ENCODE peak calls at places on chromosome 21, in nine cellular contexts. P is adrenal gland, H is HFF-Myc, J is BE2C, V is psoas muscle, X is nephron progenitor cell, M is PC-3, L is NB4, E is spleen. S is an unnamed sample.

GRCh38 chr21:42705346-42705745 is 51.9 kb downstream of the PDE9A start:
- DNase-seq in V (no peak), H (no peak), L (no peak), J (no peak), P (no peak), X (no peak), E (peak), M (no peak), S (no peak)

GRCh38 chr21:15164678-15165303 is 100.0 kb upstream of the NRIP1 start:
- DNase-seq in X (no peak), H (no peak), L (no peak), P (peak), M (peak), E (no peak), V (no peak), J (no peak), S (no peak)

GRCh38 chr21:28856588-28857250 is 136.0 kb downstream of the LTN1 start:
- DNase-seq in H (no peak), E (no peak), V (no peak), L (no peak), P (no peak), X (peak), J (no peak), M (no peak), S (no peak)

GRCh38 chr21:23384679-23385078 is 2222.6 kb downstream of the MRPL39 start:
- DNase-seq in H (no peak), P (no peak), E (no peak), J (no peak), V (no peak), L (no peak), X (no peak), M (no peak), S (no peak)

GRCh38 chr21:32653326-32653901 is 41.2 kb upstream of the CFAP298 start:
- DNase-seq in P (peak), V (no peak), L (peak), H (no peak), E (no peak), X (peak), M (peak), J (peak), S (no peak)

GRCh38 chr21:44984792-44985440 is 45.1 kb downstream of the SLX9 start:
- DNase-seq in V (peak), H (no peak), M (no peak), X (no peak), E (peak), P (no peak), L (no peak), J (peak), S (no peak)

GRCh38 chr21:41932191-41932575 is 21.6 kb downstream of the C2CD2 start:
- DNase-seq in M (peak), E (peak), P (peak), V (no peak), H (peak), J (no peak), X (no peak), L (no peak), S (no peak)

GRCh38 chr21:17688912-17689874 is 76.5 kb upstream of the BTG3 start:
- DNase-seq in X (no peak), M (peak), H (peak), E (peak), P (peak), L (peak), J (peak), V (no peak), S (no peak)

GRCh38 chr21:33543505-33544129 is 779 bp downstream of the SON start:
- DNase-seq in L (peak), H (no peak), P (peak), J (peak), X (peak), E (peak), M (peak), V (peak), S (peak)

GRCh38 chr21:45934071-45934470 is 47.5 kb upstream of the COL6A1 start:
- DNase-seq in P (no peak), V (peak), E (no peak), M (no peak), X (no peak), J (no peak), L (no peak), H (no peak), S (no peak)

GRCh38 chr21:17732306-17732705 is 86.8 kb downstream of the C21orf91 start:
- DNase-seq in X (no peak), J (peak), H (no peak), P (no peak), V (no peak), E (no peak), M (peak), L (no peak), S (no peak)

GRCh38 chr21:39006653-39007417 is 176.4 kb downstream of the PSMG1 start:
- DNase-seq in V (peak), X (no peak), M (no peak), L (peak), P (peak), J (no peak), E (no peak), H (no peak), S (no peak)

GRCh38 chr21:38211321-38211720 is 45.5 kb upstream of the KCNJ15 start:
- DNase-seq in M (no peak), V (no peak), X (no peak), H (no peak), P (no peak), J (no peak), L (no peak), E (no peak), S (no peak)

GRCh38 chr21:29295066-29295650 is 3.6 kb upstream of the BACH1 start:
- DNase-seq in X (no peak), J (no peak), L (no peak), H (no peak), M (no peak), P (no peak), V (no peak), E (no peak), S (no peak)

GRCh38 chr21:42350271-42350885 is 416 bp downstream of the TFF2 start:
- DNase-seq in L (no peak), P (no peak), E (peak), X (no peak), V (no peak), J (no peak), M (no peak), H (no peak), S (no peak)

GRCh38 chr21:37530901-37531351 is 164.4 kb downstream of the DYRK1A start:
- DNase-seq in H (no peak), J (no peak), M (no peak), E (no peak), L (no peak), X (peak), V (no peak), P (no peak), S (no peak)

GRCh38 chr21:36803051-36803709 is 104.3 kb downstream of the SIM2 start:
- DNase-seq in V (no peak), H (no peak), M (no peak), P (no peak), E (no peak), L (no peak), J (no peak), X (no peak), S (no peak)

GRCh38 chr21:28639742-28640141 is 352.9 kb downstream of the LTN1 start:
- DNase-seq in X (no peak), V (no peak), L (no peak), M (no peak), E (no peak), J (no peak), P (no peak), H (no peak), S (no peak)

GRCh38 chr21:42564561-42564971 is 50.9 kb downstream of the SLC37A1 start:
- DNase-seq in P (no peak), V (no peak), J (no peak), L (no peak), E (peak), X (no peak), M (no peak), H (no peak), S (no peak)

GRCh38 chr21:45015469-45015860 is 58.9 kb upstream of the ADARB1 start:
- DNase-seq in J (no peak), M (no peak), E (no peak), X (no peak), P (no peak), L (no peak), V (peak), H (no peak), S (no peak)

GRCh38 chr21:41876928-41877652 is 2.1 kb downstream of the PRDM15 start:
- DNase-seq in M (no peak), J (no peak), L (no peak), H (no peak), P (no peak), X (no peak), V (peak), E (peak), S (no peak)

GRCh38 chr21:40696246-40696645 is 150.7 kb downstream of the DSCAM start:
- DNase-seq in E (no peak), J (no peak), M (no peak), H (no peak), V (no peak), L (no peak), X (no peak), P (no peak), S (no peak)

GRCh38 chr21:39022901-39023693 is 160.2 kb downstream of the PSMG1 start:
- DNase-seq in L (no peak), M (no peak), P (peak), J (no peak), X (peak), H (no peak), V (peak), E (peak), S (no peak)

GRCh38 chr21:41373253-41373652 is 11.4 kb downstream of the MX2 start:
- DNase-seq in X (no peak), V (no peak), M (no peak), P (no peak), H (no peak), E (peak), J (no peak), L (no peak), S (no peak)

GRCh38 chr21:41605178-41605933 is 97.4 kb upstream of the TMPRSS2 start:
- DNase-seq in J (no peak), M (peak), X (peak), E (no peak), P (no peak), V (no peak), L (no peak), H (no peak), S (no peak)

GRCh38 chr21:42314616-42315295 is 453 bp downstream of the TFF3 start:
- DNase-seq in L (no peak), P (no peak), V (no peak), J (no peak), M (no peak), X (no peak), E (no peak), H (no peak), S (no peak)

GRCh38 chr21:8998946-8999681 is 1522.3 kb upstream of the TPTE start:
- DNase-seq in P (no peak), L (no peak), H (no peak), X (no peak), V (no peak), E (no peak), M (peak), J (no peak), S (no peak)

GRCh38 chr21:28099296-28099695 is 893.4 kb downstream of the LTN1 start:
- DNase-seq in H (no peak), E (no peak), M (no peak), J (no peak), X (no peak), L (no peak), V (peak), P (peak), S (no peak)

GRCh38 chr21:45865106-45865835 is 116.3 kb upstream of the COL6A1 start:
- DNase-seq in V (no peak), X (no peak), L (no peak), J (no peak), H (peak), P (no peak), M (peak), E (no peak), S (no peak)

GRCh38 chr21:29125199-29125598 is 5.2 kb upstream of the MAP3K7CL start:
- DNase-seq in E (no peak), L (no peak), M (no peak), J (no peak), H (no peak), V (no peak), X (no peak), P (no peak), S (no peak)

GRCh38 chr21:45969921-45970673 is 11.5 kb upstream of the COL6A1 start:
- DNase-seq in X (no peak), J (no peak), V (no peak), L (no peak), H (no peak), E (no peak), P (no peak), M (no peak), S (no peak)

GRCh38 chr21:26850116-26850643 is 5.0 kb upstream of the ADAMTS1 start:
- DNase-seq in H (no peak), P (no peak), X (no peak), V (no peak), M (peak), E (no peak), L (peak), J (no peak), S (no peak)
- TF ChIP-seq CTCF in H (peak), P (peak), X (peak), V (peak), M (peak), E (peak), L (peak), J (peak), S (peak)

DNA sequence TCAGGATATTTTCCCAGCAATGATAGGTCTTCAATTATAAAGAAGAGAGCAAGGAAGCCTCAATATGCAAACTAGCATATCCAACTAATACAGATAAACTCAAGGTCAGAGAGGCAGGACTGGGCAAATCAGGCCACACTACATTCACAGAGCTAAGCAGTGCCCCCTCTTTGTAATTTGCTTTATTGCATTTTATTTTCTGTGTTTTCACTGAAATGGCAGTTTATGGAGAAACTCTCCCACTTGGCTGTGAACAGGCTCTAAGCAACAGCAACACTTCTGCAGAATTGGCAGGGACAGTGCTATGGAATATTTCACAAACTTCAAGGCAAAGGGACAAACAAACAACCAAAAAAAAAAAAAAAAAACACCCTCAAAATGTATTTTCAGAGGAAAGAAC is 93.4 kb upstream of the SOD1 start:
- DNase-seq in L (no peak), M (peak), E (no peak), V (no peak), P (peak), J (no peak), H (no peak), X (no peak), S (no peak)
- TF ChIP-seq CTCF in L (no peak), M (peak), E (no peak), V (no peak), P (peak), J (peak), H (no peak), X (no peak), S (peak)

GRCh38 chr21:34544032-34544496 is 32.1 kb upstream of the KCNE1 start:
- DNase-seq in L (peak), V (no peak), J (peak), H (peak), E (no peak), X (peak), P (peak), M (peak), S (peak)

GRCh38 chr21:34543017-34543416 is 31.0 kb upstream of the KCNE1 start:
- DNase-seq in X (no peak), P (no peak), H (no peak), E (no peak), L (no peak), V (no peak), J (no peak), M (no peak), S (no peak)

GRCh38 chr21:34546556-34546955 is 34.5 kb upstream of the KCNE1 start:
- DNase-seq in M (no peak), V (no peak), H (no peak), E (no peak), X (no peak), L (no peak), J (no peak), P (no peak), S (no peak)

GRCh38 chr21:34548782-34549376 is 36.9 kb upstream of the KCNE1 start:
- DNase-seq in H (no peak), E (no peak), V (no peak), P (no peak), J (no peak), M (no peak), X (no peak), L (no peak), S (no peak)

GRCh38 chr21:34545079-34545884 is 33.3 kb upstream of the KCNE1 start:
- DNase-seq in P (peak), H (no peak), L (peak), V (no peak), M (peak), J (no peak), X (no peak), E (no peak), S (peak)
- TF ChIP-seq CTCF in P (no peak), H (no peak), L (no peak), V (no peak), M (no peak), J (no peak), X (no peak), E (no peak), S (no peak)

GRCh38 chr21:26495283-26495849 is 77.7 kb downstream of the CYYR1 start:
- DNase-seq in J (no peak), H (no peak), E (no peak), V (no peak), M (no peak), X (no peak), L (no peak), P (no peak), S (no peak)

GRCh38 chr21:26490771-26491170 is 82.3 kb downstream of the CYYR1 start:
- DNase-seq in M (peak), L (no peak), X (no peak), J (no peak), P (no peak), H (no peak), V (no peak), E (no peak), S (no peak)

GRCh38 chr21:26487981-26488480 is 85.1 kb downstream of the CYYR1 start:
- DNase-seq in V (no peak), X (no peak), E (no peak), L (no peak), M (no peak), H (no peak), J (no peak), P (no peak), S (no peak)

GRCh38 chr21:26491663-26492062 is 81.4 kb downstream of the CYYR1 start:
- DNase-seq in L (no peak), V (no peak), H (no peak), J (no peak), X (no peak), E (no peak), P (no peak), M (no peak), S (no peak)

DNA sequence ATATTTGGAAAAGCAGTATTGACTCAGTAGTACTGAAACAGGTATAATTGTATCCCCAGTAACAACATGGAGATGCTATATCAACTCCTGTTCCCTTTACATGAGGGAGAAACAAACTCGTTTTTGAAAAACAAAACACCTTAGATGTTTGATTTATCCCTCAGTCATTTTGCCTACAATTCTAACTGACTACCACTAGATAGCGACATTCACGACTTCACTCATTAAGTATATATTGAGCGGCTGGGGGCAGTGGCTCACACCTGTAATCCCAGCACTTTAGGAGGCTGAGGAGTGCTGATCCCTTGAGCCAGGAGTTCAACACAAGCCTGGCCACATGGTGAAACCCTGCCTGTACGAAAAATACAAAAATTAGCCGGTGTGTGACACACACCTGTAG is 83.3 kb downstream of the CYYR1 start:
- DNase-seq in X (no peak), L (no peak), V (no peak), J (no peak), H (no peak), E (no peak), P (no peak), M (no peak), S (no peak)
- TF ChIP-seq CTCF in X (no peak), L (peak), V (no peak), J (peak), H (peak), E (no peak), P (no peak), M (peak), S (peak)

GRCh38 chr21:43718872-43719747 is at the start of gene PDXK:
- DNase-seq in P (peak), M (peak), H (no peak), J (peak), E (peak), L (peak), X (peak), V (peak), S (peak)
- TF ChIP-seq CTCF in P (no peak), M (peak), H (no peak), J (peak), E (no peak), L (no peak), X (no peak), V (no peak), S (no peak)

S was measured in neural crest cell.